ENCODE peak calls at places on chromosomes 4 and X, in eight cellular contexts. Q is mammary epithelial cell; Y is sigmoid colon; M is foreskin fibroblast; U is right atrium auricular region; S is CD8-positive, alpha-beta T cell; T is AG10803; B is Caco-2. X is an unnamed sample.

GRCh38 chr4:156560701-156561100 is 410.9 kb downstream of the PDGFC start:
- DNase-seq in Q (peak; percentile 41), Y (no peak), M (peak; percentile 44), U (no peak), S (no peak), T (no peak), B (no peak), X (peak; percentile 42)

GRCh38 chr4:34250562-34250961 is 1993.8 kb downstream of the ARAP2 start:
- DNase-seq in Q (peak; percentile 51), Y (no peak), M (peak; percentile 87), U (no peak), S (no peak), T (peak; percentile 36), B (no peak), X (peak; percentile 10)

GRCh38 chrX:72712094-72712755 is 1.9 kb downstream of the PHKA1 start:
- DNase-seq in Q (no peak), Y (no peak), M (peak; percentile 55), U (no peak), S (no peak), T (no peak), B (no peak), X (peak; percentile 33)

GRCh38 chr4:141768954-141769353 is 132.6 kb downstream of the IL15 start:
- DNase-seq in Q (peak; percentile 34), Y (no peak), M (peak; percentile 93), U (no peak), S (no peak), T (peak; percentile 82), B (no peak), X (peak; percentile 72)

GRCh38 chrX:71282514-71283408 is 674 bp upstream of the NONO start:
- DNase-seq in Q (peak; percentile 47), Y (no peak), M (no peak), U (no peak), S (no peak), T (no peak), B (peak; percentile 20), X (no peak)

GRCh38 chr4:156190606-156191005 is 236.9 kb upstream of the CTSO start:
- DNase-seq in Q (peak; percentile 56), Y (no peak), M (peak; percentile 70), U (no peak), S (no peak), T (peak; percentile 70), B (no peak), X (peak; percentile 61)

GRCh38 chrX:52262195-52262546 is 77.5 kb downstream of the MAGED4 start:
- DNase-seq in Q (peak; percentile 0), Y (no peak), M (no peak), U (no peak), S (no peak), T (no peak), B (no peak), X (peak; percentile 0)

GRCh38 chr4:2649604-2650114 is 106.5 kb downstream of the TNIP2 start:
- DNase-seq in Q (no peak), Y (peak; percentile 20), M (no peak), U (no peak), S (no peak), T (no peak), B (no peak), X (no peak)

GRCh38 chr4:150117094-150117493 is 38.8 kb downstream of the DCLK2 start:
- DNase-seq in Q (no peak), Y (no peak), M (peak; percentile 67), U (no peak), S (no peak), T (peak; percentile 54), B (no peak), X (no peak)

GRCh38 chr4:113148925-113149324 is 99.5 kb downstream of the ANK2 start:
- DNase-seq in Q (no peak), Y (no peak), M (no peak), U (no peak), S (no peak), T (no peak), B (peak; percentile 42), X (no peak)

DNA sequence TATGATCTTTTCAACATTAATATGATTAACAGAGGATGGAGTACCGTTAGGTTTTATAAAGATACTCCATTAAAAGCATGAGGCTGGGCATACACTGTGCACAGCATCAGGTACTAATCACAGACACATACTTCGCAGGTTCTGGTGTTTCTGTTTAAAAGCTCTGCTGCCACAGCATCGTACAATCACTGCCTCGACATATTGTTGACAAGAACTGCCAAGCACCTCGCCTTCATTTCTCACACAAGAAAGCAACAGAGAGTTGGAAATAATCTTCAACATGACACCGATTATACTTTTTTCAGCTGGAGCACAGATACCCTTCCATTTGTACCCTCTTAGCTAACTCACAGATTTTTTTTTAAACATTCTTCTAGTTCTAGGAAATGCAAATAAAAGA is 753.4 kb upstream of the FAM241A start:
- DNase-seq in Q (no peak), Y (no peak), M (no peak), U (no peak), S (no peak), T (no peak), B (no peak), X (no peak)
- TF ChIP-seq CTCF in Q (no peak), Y (no peak), M (no peak), U (no peak), S (no peak), T (no peak), B (no peak), X (no peak)

GRCh38 chr4:165476214-165477098 is 97.6 kb downstream of the CPE start:
- DNase-seq in Q (peak; percentile 94), Y (no peak), M (no peak), U (no peak), S (no peak), T (no peak), B (peak; percentile 15), X (peak; percentile 62)
- H3K4me3 ChIP-seq in Q (no peak overlapping the region), Y (no peak overlapping the region), M (no peak overlapping the region), U (no peak overlapping the region), S (no peak overlapping the region), T (no peak overlapping the region), B (no peak overlapping the region), X (no peak overlapping the region)

DNA sequence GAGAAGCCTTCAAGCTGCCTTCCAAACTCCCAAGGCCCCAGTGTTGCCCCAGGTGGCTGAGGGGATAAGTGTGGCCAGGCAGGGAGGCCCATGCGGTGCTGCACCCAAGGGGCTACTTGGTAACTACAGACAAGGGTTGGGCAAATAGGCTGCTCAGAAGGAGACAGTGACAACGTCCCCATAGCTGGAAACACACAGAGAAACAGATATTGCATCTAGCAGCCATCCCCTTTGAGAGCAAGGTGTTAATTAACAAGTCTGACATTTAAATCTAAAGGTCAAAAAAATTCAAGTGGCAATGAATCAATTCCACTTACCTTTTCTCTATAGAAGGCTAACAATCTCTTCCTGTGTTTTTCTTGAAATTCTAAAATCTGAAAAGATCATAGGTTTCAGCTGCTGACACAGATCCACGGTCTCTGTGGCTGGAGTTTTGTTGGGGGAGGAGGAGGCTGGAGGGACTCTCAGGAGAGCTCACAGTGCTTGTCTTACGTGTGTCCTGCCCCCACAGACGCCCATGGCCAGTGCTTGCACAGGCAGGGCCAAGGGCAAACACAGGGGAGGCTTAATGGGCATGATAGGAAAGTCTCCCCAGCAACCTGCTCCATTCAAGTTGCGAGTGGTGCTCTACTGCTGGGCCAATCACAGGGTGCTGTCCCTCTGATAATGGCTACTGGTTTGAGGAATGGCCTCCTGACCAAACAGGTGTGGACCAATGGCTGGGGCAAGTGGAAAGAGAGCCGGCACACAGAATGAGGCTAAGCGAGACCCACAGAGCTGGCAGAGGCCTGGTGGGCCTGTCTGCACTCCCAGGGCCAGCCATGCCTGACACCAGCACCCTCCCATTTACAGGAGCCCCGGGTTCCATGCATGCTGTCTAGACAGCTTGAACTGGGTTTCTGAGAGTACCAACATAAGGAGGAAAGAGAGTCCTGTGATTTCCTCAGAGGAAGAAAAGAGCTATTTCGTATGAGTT is 22.6 kb downstream of the RNF212 start:
- DNase-seq in Q (no peak), Y (no peak), M (no peak), U (no peak), S (no peak), T (no peak), B (no peak), X (no peak)
- TF ChIP-seq CTCF in Q (no peak), Y (no peak), M (no peak), U (no peak), S (no peak), T (no peak), B (no peak), X (no peak)

GRCh38 chr4:146647615-146648383 is 9.1 kb downstream of the POU4F2 start:
- DNase-seq in Q (no peak), Y (no peak), M (no peak), U (no peak), S (no peak), T (no peak), B (no peak), X (no peak)
- H3K4me3 ChIP-seq in Q (no peak overlapping the region), Y (no peak overlapping the region), M (no peak overlapping the region), U (no peak overlapping the region), S (no peak overlapping the region), T (no peak overlapping the region), B (no peak overlapping the region), X (no peak overlapping the region)